ENCODE peak calls at places on chromosomes 13 and 19, in four cellular contexts. E is progenitor cell of endocrine pancreas; G is brain microvascular endothelial cell; N is CD4-positive, alpha-beta T cell. Q is an unnamed sample.

GRCh38 chr19:56912406-56912805 is 71.9 kb upstream of the PEG3 start:
- DNase-seq in E (no peak), G (no peak), N (no peak), Q (no peak)

GRCh38 chr13:108944760-108945159 is 315.3 kb downstream of the MYO16 start:
- DNase-seq in E (no peak), G (no peak), N (no peak), Q (peak)

GRCh38 chr19:55418185-55418584 is 10.6 kb upstream of the UBE2S start:
- DNase-seq in E (peak), G (peak), N (peak), Q (peak)

GRCh38 chr19:16160943-16161560 is 12.3 kb downstream of the CIB3 start:
- DNase-seq in E (no peak), G (peak), N (no peak), Q (no peak)

GRCh38 chr13:99157046-99157445 is 43.6 kb upstream of the UBAC2 start:
- DNase-seq in E (no peak), G (no peak), N (no peak), Q (no peak)

GRCh38 chr19:47445937-47446402 is 25.7 kb downstream of the SLC8A2 start:
- DNase-seq in E (no peak), G (no peak), N (peak), Q (no peak)

GRCh38 chr13:27450921-27451461 is 627 bp upstream of the MTIF3 start:
- DNase-seq in E (peak), G (peak), N (peak), Q (no peak)

GRCh38 chr13:109989686-109990085 is 203.3 kb upstream of the IRS2 start:
- DNase-seq in E (no peak), G (peak), N (no peak), Q (no peak)

GRCh38 chr19:52689804-52690394 is 44.9 kb downstream of the ZNF611 start:
- DNase-seq in E (peak), G (no peak), N (peak), Q (no peak)

GRCh38 chr13:35720690-35721554 is 244.4 kb upstream of the MAB21L1 start:
- DNase-seq in E (peak), G (peak), N (no peak), Q (no peak)

GRCh38 chr19:55225415-55225958 is 3.1 kb downstream of the TMEM86B start:
- DNase-seq in E (no peak), G (no peak), N (no peak), Q (no peak)

GRCh38 chr19:45186509-45187334 is 8.1 kb downstream of the BLOC1S3 start:
- DNase-seq in E (no peak), G (peak), N (no peak), Q (no peak)

GRCh38 chr13:35954207-35954560 is 177.0 kb downstream of the DCLK1 start:
- DNase-seq in E (no peak), G (no peak), N (no peak), Q (no peak)

GRCh38 chr19:14480695-14481069 is 5.5 kb upstream of the PTGER1 start:
- DNase-seq in E (no peak), G (peak), N (no peak), Q (no peak)

GRCh38 chr19:19637523-19638251 is 5.8 kb downstream of the GMIP start:
- DNase-seq in E (no peak), G (no peak), N (no peak), Q (no peak)

GRCh38 chr13:96525715-96526114 is 435.8 kb downstream of the HS6ST3 start:
- DNase-seq in E (no peak), G (no peak), N (no peak), Q (no peak)

GRCh38 chr13:93249259-93249917 is 22.8 kb downstream of the GPC6 start:
- DNase-seq in E (no peak), G (peak), N (no peak), Q (no peak)

GRCh38 chr13:110055089-110055488 is 251.9 kb downstream of the COL4A1 start:
- DNase-seq in E (no peak), G (no peak), N (no peak), Q (no peak)

GRCh38 chr19:7561229-7561806 is 25.8 kb downstream of the PNPLA6 start:
- DNase-seq in E (no peak), G (no peak), N (no peak), Q (no peak)

GRCh38 chr13:112839347-112840105 is 129.5 kb upstream of the MCF2L start:
- DNase-seq in E (no peak), G (peak), N (no peak), Q (peak)

GRCh38 chr19:45477713-45478453 is 10.1 kb downstream of the FOSB start:
- DNase-seq in E (no peak), G (no peak), N (no peak), Q (no peak)

DNA sequence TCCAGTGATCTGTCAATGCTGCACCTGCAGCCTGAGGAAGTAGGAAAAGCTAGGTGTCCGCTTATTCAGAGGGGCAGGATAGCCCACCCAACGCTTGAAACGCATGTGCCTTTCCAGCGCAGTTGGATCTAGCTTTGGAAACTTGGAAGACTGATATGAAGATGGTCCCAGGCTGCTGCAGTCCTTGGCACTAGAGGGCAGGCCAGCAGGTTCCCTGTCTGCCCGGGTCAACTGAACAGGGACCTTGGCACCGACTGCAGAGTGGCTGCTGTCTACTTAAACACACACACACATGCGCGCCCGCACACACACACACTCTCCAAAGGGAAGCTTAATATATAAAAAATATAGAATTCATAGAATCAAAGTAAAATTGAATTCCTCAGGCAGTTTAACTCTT is 100.0 kb downstream of the TSHZ3 start:
- DNase-seq in E (no peak), G (no peak), N (no peak), Q (no peak)
- TF ChIP-seq CTCF in E (no peak), G (peak), N (no peak), Q (peak)

GRCh38 chr19:796692-797527 is at the start of gene PTBP1:
- DNase-seq in E (peak), G (peak), N (peak), Q (peak)
- TF ChIP-seq CTCF in E (no peak), G (no peak), N (no peak), Q (no peak)

GRCh38 chr13:21504379-21504778 is 45.3 kb upstream of the ZDHHC20 start:
- DNase-seq in E (no peak), G (no peak), N (no peak), Q (no peak)

GRCh38 chr13:21501709-21502108 is 42.6 kb upstream of the ZDHHC20 start:
- DNase-seq in E (no peak), G (no peak), N (no peak), Q (no peak)
- TF ChIP-seq CTCF in E (no peak), G (peak), N (no peak), Q (no peak)

GRCh38 chr13:28678809-28679208 is 19.9 kb downstream of the POMP start:
- DNase-seq in E (no peak), G (no peak), N (no peak), Q (no peak)
- TF ChIP-seq CTCF in E (peak), G (peak), N (no peak), Q (peak)

GRCh38 chr19:31110331-31110730 is 238.9 kb downstream of the TSHZ3 start:
- DNase-seq in E (peak), G (no peak), N (no peak), Q (peak)
- TF ChIP-seq CTCF in E (peak), G (peak), N (no peak), Q (peak)

GRCh38 chr19:13038306-13039210 is 43.3 kb downstream of the NFIX start:
- DNase-seq in E (no peak), G (no peak), N (no peak), Q (no peak)
- TF ChIP-seq CTCF in E (no peak), G (no peak), N (no peak), Q (no peak)

GRCh38 chr13:64052526-64052925 is 2636.9 kb upstream of the PCDH20 start:
- DNase-seq in E (no peak), G (no peak), N (no peak), Q (no peak)
- TF ChIP-seq CTCF in E (no peak), G (no peak), N (no peak), Q (no peak)